ENCODE peak calls at places on chromosome 2, in four cellular contexts. One of them, this sample, is unnamed.

GRCh38 chr2:95062716-95063400 is 37.4 kb downstream of the MAL start:
- DNase-seq in ascending aorta: peak; percentile 7
- DNase-seq in aorta: no peak
- DNase-seq in body of pancreas: no peak
- DNase-seq in this sample: no peak

GRCh38 chr2:18912225-18912888 is 323.0 kb upstream of the NT5C1B start:
- DNase-seq in ascending aorta: no peak
- DNase-seq in aorta: no peak
- DNase-seq in body of pancreas: no peak
- DNase-seq in this sample: no peak

GRCh38 chr2:165293439-165294420 is 54.5 kb downstream of the SCN2A start:
- DNase-seq in ascending aorta: no peak
- DNase-seq in aorta: no peak
- DNase-seq in body of pancreas: peak; percentile 71
- DNase-seq in this sample: no peak

GRCh38 chr2:150548527-150548926 is 61.1 kb upstream of the RND3 start:
- DNase-seq in ascending aorta: no peak
- DNase-seq in aorta: no peak
- DNase-seq in body of pancreas: no peak
- DNase-seq in this sample: no peak

GRCh38 chr2:156589381-156590079 is 153.4 kb downstream of the GPD2 start:
- DNase-seq in ascending aorta: no peak
- DNase-seq in aorta: no peak
- DNase-seq in body of pancreas: peak; percentile 35
- DNase-seq in this sample: no peak

GRCh38 chr2:158598856-158599517 is 142.2 kb downstream of the PKP4 start:
- DNase-seq in ascending aorta: no peak
- DNase-seq in aorta: no peak
- DNase-seq in body of pancreas: no peak
- DNase-seq in this sample: no peak

GRCh38 chr2:20404950-20405349 is 41.9 kb upstream of the RHOB start:
- DNase-seq in ascending aorta: no peak
- DNase-seq in aorta: no peak
- DNase-seq in body of pancreas: no peak
- DNase-seq in this sample: no peak

GRCh38 chr2:164739966-164740365 is 101.7 kb downstream of the COBLL1 start:
- DNase-seq in ascending aorta: no peak
- DNase-seq in aorta: no peak
- DNase-seq in body of pancreas: no peak
- DNase-seq in this sample: no peak

GRCh38 chr2:235665656-235666239 is 171.9 kb downstream of the AGAP1 start:
- DNase-seq in ascending aorta: no peak
- DNase-seq in aorta: no peak
- DNase-seq in body of pancreas: peak; percentile 34
- DNase-seq in this sample: no peak

GRCh38 chr2:121031568-121032340 is 253.2 kb downstream of the TFCP2L1 start:
- DNase-seq in ascending aorta: no peak
- DNase-seq in aorta: no peak
- DNase-seq in body of pancreas: no peak
- DNase-seq in this sample: no peak

GRCh38 chr2:181751266-181752030 is 71.1 kb upstream of the NEUROD1 start:
- DNase-seq in ascending aorta: no peak
- DNase-seq in aorta: no peak
- DNase-seq in body of pancreas: no peak
- DNase-seq in this sample: no peak

GRCh38 chr2:107160831-107161230 is 274.9 kb upstream of the ST6GAL2 start:
- DNase-seq in ascending aorta: no peak
- DNase-seq in aorta: no peak
- DNase-seq in body of pancreas: no peak
- DNase-seq in this sample: no peak

GRCh38 chr2:107062173-107062572 is 176.2 kb upstream of the ST6GAL2 start:
- DNase-seq in ascending aorta: no peak
- DNase-seq in aorta: no peak
- DNase-seq in body of pancreas: no peak
- DNase-seq in this sample: no peak

GRCh38 chr2:25043241-25043867 is 1.5 kb downstream of the EFR3B start:
- DNase-seq in ascending aorta: no peak
- DNase-seq in aorta: peak; percentile 51
- DNase-seq in body of pancreas: no peak
- DNase-seq in this sample: no peak

GRCh38 chr2:65922794-65923193 is 490.4 kb upstream of the SPRED2 start:
- DNase-seq in ascending aorta: no peak
- DNase-seq in aorta: no peak
- DNase-seq in body of pancreas: peak; percentile 72
- DNase-seq in this sample: no peak

GRCh38 chr2:132489150-132489549 is 72.5 kb downstream of the GPR39 start:
- DNase-seq in ascending aorta: no peak
- DNase-seq in aorta: no peak
- DNase-seq in body of pancreas: no peak
- DNase-seq in this sample: no peak

GRCh38 chr2:19973471-19973870 is 16.4 kb downstream of the WDR35 start:
- DNase-seq in ascending aorta: no peak
- DNase-seq in aorta: no peak
- DNase-seq in body of pancreas: no peak
- DNase-seq in this sample: no peak

GRCh38 chr2:85057236-85057635 is 76.0 kb upstream of the TCF7L1 start:
- DNase-seq in ascending aorta: no peak
- DNase-seq in aorta: no peak
- DNase-seq in body of pancreas: no peak
- DNase-seq in this sample: no peak

GRCh38 chr2:70541481-70542020 is 12.1 kb downstream of the TGFA start:
- DNase-seq in ascending aorta: no peak
- DNase-seq in aorta: no peak
- DNase-seq in body of pancreas: no peak
- DNase-seq in this sample: no peak

GRCh38 chr2:163692081-163692480 is 43.7 kb downstream of the FIGN start:
- DNase-seq in ascending aorta: no peak
- DNase-seq in aorta: no peak
- DNase-seq in body of pancreas: no peak
- DNase-seq in this sample: no peak

GRCh38 chr2:158413581-158413980 is 43.0 kb downstream of the CCDC148 start:
- DNase-seq in ascending aorta: no peak
- DNase-seq in aorta: no peak
- DNase-seq in body of pancreas: no peak
- DNase-seq in this sample: no peak

GRCh38 chr2:118801154-118801553 is 46.3 kb downstream of the EN1 start:
- DNase-seq in ascending aorta: no peak
- DNase-seq in aorta: no peak
- DNase-seq in body of pancreas: no peak
- DNase-seq in this sample: no peak

GRCh38 chr2:26243643-26244478 is 571 bp downstream of the HADHA start:
- DNase-seq in ascending aorta: peak; percentile 64
- DNase-seq in aorta: no peak
- DNase-seq in body of pancreas: no peak
- DNase-seq in this sample: no peak

GRCh38 chr2:169091761-169092523 is 22.6 kb downstream of the DHRS9 start:
- DNase-seq in ascending aorta: no peak
- DNase-seq in aorta: no peak
- DNase-seq in body of pancreas: peak; percentile 50
- DNase-seq in this sample: no peak

GRCh38 chr2:73982140-73982617 is 2.5 kb upstream of the TET3 start:
- DNase-seq in ascending aorta: no peak
- DNase-seq in aorta: peak; percentile 50
- DNase-seq in body of pancreas: no peak
- DNase-seq in this sample: no peak

GRCh38 chr2:1723397-1724042 is 20.8 kb downstream of the PXDN start:
- DNase-seq in ascending aorta: peak; percentile 46
- DNase-seq in aorta: no peak
- DNase-seq in body of pancreas: no peak
- DNase-seq in this sample: no peak

GRCh38 chr2:37786153-37786809 is 114.8 kb upstream of the CDC42EP3 start:
- DNase-seq in ascending aorta: no peak
- DNase-seq in aorta: no peak
- DNase-seq in body of pancreas: no peak
- DNase-seq in this sample: no peak

GRCh38 chr2:162044586-162044985 is 29.4 kb downstream of the DPP4 start:
- DNase-seq in ascending aorta: no peak
- DNase-seq in aorta: no peak
- DNase-seq in body of pancreas: no peak
- DNase-seq in this sample: no peak

GRCh38 chr2:62055724-62056336 is 140.1 kb upstream of the B3GNT2 start:
- DNase-seq in ascending aorta: no peak
- DNase-seq in aorta: no peak
- DNase-seq in body of pancreas: no peak
- DNase-seq in this sample: no peak

GRCh38 chr2:208939852-208940251 is 484.0 kb upstream of the MAP2 start:
- DNase-seq in ascending aorta: no peak
- DNase-seq in aorta: no peak
- DNase-seq in body of pancreas: no peak
- DNase-seq in this sample: no peak

GRCh38 chr2:177604291-177605065 is 211.9 kb downstream of the AGPS start:
- DNase-seq in ascending aorta: no peak
- DNase-seq in aorta: no peak
- DNase-seq in body of pancreas: no peak
- DNase-seq in this sample: no peak

GRCh38 chr2:7452110-7452851 is 535.1 kb downstream of the RNF144A start:
- DNase-seq in ascending aorta: no peak
- DNase-seq in aorta: no peak
- DNase-seq in body of pancreas: no peak
- DNase-seq in this sample: no peak

GRCh38 chr2:173680574-173680973 is 284.6 kb downstream of the SP3 start:
- DNase-seq in ascending aorta: no peak
- DNase-seq in aorta: no peak
- DNase-seq in body of pancreas: no peak
- DNase-seq in this sample: no peak

GRCh38 chr2:241372376-241372992 is 16.4 kb downstream of the FARP2 start:
- DNase-seq in ascending aorta: no peak
- DNase-seq in aorta: no peak
- DNase-seq in body of pancreas: no peak
- DNase-seq in this sample: no peak

GRCh38 chr2:112277591-112278220 is 2.3 kb downstream of the ZC3H6 start:
- DNase-seq in ascending aorta: no peak
- DNase-seq in aorta: no peak
- DNase-seq in body of pancreas: no peak
- DNase-seq in this sample: no peak

GRCh38 chr2:237720962-237721361 is 77.6 kb upstream of the RBM44 start:
- DNase-seq in ascending aorta: no peak
- DNase-seq in aorta: no peak
- DNase-seq in body of pancreas: no peak
- DNase-seq in this sample: no peak

GRCh38 chr2:152718909-152719645 is 657 bp downstream of the ARL6IP6 start:
- DNase-seq in ascending aorta: no peak
- DNase-seq in aorta: no peak
- DNase-seq in body of pancreas: no peak
- DNase-seq in this sample: no peak

GRCh38 chr2:160472839-160473251 is 20.8 kb downstream of the RBMS1 start:
- DNase-seq in ascending aorta: no peak
- DNase-seq in aorta: no peak
- DNase-seq in body of pancreas: no peak
- DNase-seq in this sample: no peak

GRCh38 chr2:127079358-127079920 is 27.5 kb downstream of the BIN1 start:
- DNase-seq in ascending aorta: no peak
- DNase-seq in aorta: no peak
- DNase-seq in body of pancreas: no peak
- DNase-seq in this sample: no peak
- H3K4me1 ChIP-seq in ascending aorta: no peaks in the 10 kb centered on the region
- H3K4me1 ChIP-seq in aorta: no peaks in the 10 kb centered on the region
- H3K4me1 ChIP-seq in body of pancreas: peaks cover 6% of the 10 kb centered on the region
- H3K4me1 ChIP-seq in this sample: peaks cover 84% of the 10 kb centered on the region

DNA sequence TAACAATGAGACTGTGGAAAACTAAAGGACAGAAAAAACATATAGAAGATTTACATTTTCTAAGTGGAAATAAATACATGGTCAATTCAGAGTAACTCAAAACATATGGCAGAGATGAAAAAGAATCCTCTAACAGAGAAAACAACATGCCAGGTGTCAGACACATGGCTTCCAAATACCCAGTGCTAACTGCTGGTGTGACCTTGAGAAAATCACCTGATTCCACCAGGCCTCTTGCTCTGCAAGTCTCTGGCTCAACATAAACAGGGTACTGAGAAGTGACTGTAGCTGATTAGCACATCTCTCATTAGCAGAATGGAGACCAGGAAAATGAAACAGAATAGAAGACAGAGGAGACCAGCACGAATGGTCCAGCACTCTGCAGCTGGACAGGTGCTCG is 210.8 kb downstream of the HNMT start:
- DNase-seq in ascending aorta: no peak
- DNase-seq in aorta: no peak
- DNase-seq in body of pancreas: peak; percentile 26
- DNase-seq in this sample: no peak
- H3K4me1 ChIP-seq in ascending aorta: no peaks in the 10 kb centered on the region
- H3K4me1 ChIP-seq in aorta: no peaks in the 10 kb centered on the region
- H3K4me1 ChIP-seq in body of pancreas: peaks cover 19% of the 10 kb centered on the region
- H3K4me1 ChIP-seq in this sample: no peaks in the 10 kb centered on the region

DNA sequence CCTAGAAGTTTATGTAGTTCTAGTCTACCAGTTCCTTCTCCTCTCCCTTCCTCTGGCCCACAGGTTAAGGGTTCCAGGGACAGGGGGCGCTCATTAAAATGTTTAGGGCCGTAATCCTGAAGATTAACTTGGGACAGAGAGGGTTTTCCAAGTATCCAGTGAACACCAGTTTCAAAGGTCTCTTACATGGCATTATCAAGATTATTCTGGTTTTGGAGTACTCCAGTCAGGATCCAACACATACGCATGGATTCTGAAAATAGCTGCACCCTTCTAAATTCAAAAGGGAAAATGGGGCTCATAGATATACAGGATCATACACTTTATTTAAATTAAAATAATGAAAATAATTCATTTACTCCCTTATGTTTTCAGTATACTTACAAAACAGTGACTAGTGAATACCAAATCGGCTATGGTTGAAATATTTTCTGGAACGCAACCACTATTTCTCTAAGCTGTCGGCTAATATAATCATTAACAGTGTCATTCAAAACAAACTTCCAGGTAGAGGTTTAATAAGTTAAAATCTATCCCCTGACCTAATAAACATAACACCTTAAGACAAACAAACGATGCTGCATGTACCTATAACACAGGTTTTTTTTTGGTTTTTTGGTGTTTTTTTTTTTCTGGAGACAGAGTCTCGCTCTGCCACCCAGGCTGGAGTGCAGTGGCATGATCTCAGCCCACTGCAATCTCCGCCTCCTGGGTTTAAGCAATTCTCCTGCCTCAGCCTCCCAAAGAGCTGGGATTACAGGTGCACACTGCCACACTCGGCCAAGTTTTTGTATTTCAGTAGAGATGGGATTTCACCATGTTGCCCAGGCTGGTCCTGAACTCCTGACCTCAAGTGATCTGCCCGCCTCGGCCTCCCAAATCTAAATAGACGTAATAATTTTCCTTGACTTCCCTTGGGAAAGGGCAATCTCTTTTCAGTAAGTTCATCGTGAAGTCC is 44.7 kb downstream of the MGAT4A start:
- DNase-seq in ascending aorta: no peak
- DNase-seq in aorta: no peak
- DNase-seq in body of pancreas: no peak
- DNase-seq in this sample: no peak
- H3K4me1 ChIP-seq in ascending aorta: no peaks in the 10 kb centered on the region
- H3K4me1 ChIP-seq in aorta: no peaks in the 10 kb centered on the region
- H3K4me1 ChIP-seq in body of pancreas: peaks cover 44% of the 10 kb centered on the region
- H3K4me1 ChIP-seq in this sample: no peaks in the 10 kb centered on the region

GRCh38 chr2:196173505-196173904 is 2.1 kb upstream of the STK17B start:
- DNase-seq in ascending aorta: no peak
- DNase-seq in aorta: no peak
- DNase-seq in body of pancreas: no peak
- DNase-seq in this sample: no peak
- H3K4me1 ChIP-seq in ascending aorta: no peaks in the 10 kb centered on the region
- H3K4me1 ChIP-seq in aorta: no peaks in the 10 kb centered on the region
- H3K4me1 ChIP-seq in body of pancreas: peaks cover 11% of the 10 kb centered on the region
- H3K4me1 ChIP-seq in this sample: peaks cover 6% of the 10 kb centered on the region

GRCh38 chr2:39434233-39434897 is 2.7 kb downstream of the MAP4K3 start:
- DNase-seq in ascending aorta: no peak
- DNase-seq in aorta: no peak
- DNase-seq in body of pancreas: no peak
- DNase-seq in this sample: no peak
- H3K4me1 ChIP-seq in ascending aorta: peaks cover 6% of the 10 kb centered on the region
- H3K4me1 ChIP-seq in aorta: peaks cover 9% of the 10 kb centered on the region
- H3K4me1 ChIP-seq in body of pancreas: peaks cover 71% of the 10 kb centered on the region
- H3K4me1 ChIP-seq in this sample: peaks cover 8% of the 10 kb centered on the region

This sample was measured in esophagus squamous epithelium.